ENCODE peak calls at places on chromosomes 7 and 10, in ten cellular contexts. L is kidney epithelial cell, H is cardiac muscle cell, I is tibial nerve, A is fibroblast of lung, Z is right atrium auricular region, Y is neural progenitor cell, N is cardiac fibroblast, D is HCT116, O is fibroblast of the aortic adventitia. T is an unnamed sample.

GRCh38 chr7:2728309-2729042 is 40.5 kb downstream of the AMZ1 start:
- DNase-seq in L (no peak), H (no peak), I (no peak), A (peak; percentile 27), Z (no peak), Y (no peak), N (no peak), D (no peak), O (no peak), T (no peak)

GRCh38 chr10:86230538-86231180 is 135.9 kb downstream of the GRID1 start:
- DNase-seq in L (no peak), H (no peak), I (no peak), A (no peak), Z (no peak), Y (no peak), N (no peak), D (no peak), O (no peak), T (no peak)

GRCh38 chr7:48041665-48041995 is 6.3 kb downstream of the C7orf57 start:
- DNase-seq in L (no peak), H (no peak), I (no peak), A (peak; percentile 4), Z (no peak), Y (no peak), N (peak; percentile 40), D (no peak), O (peak; percentile 11), T (no peak)

GRCh38 chr7:44384586-44385383 is 59.4 kb upstream of the CAMK2B start:
- DNase-seq in L (no peak), H (no peak), I (no peak), A (no peak), Z (peak; percentile 55), Y (no peak), N (no peak), D (no peak), O (no peak), T (no peak)

GRCh38 chr10:112672706-112673105 is 225.7 kb downstream of the VTI1A start:
- DNase-seq in L (peak; percentile 5), H (no peak), I (no peak), A (no peak), Z (no peak), Y (no peak), N (no peak), D (no peak), O (no peak), T (no peak)

GRCh38 chr10:102195301-102195870 is 30.7 kb upstream of the ELOVL3 start:
- DNase-seq in L (no peak), H (no peak), I (no peak), A (no peak), Z (no peak), Y (no peak), N (no peak), D (no peak), O (no peak), T (no peak)

GRCh38 chr10:103186128-103186527 is 6.9 kb downstream of the NT5C2 start:
- DNase-seq in L (no peak), H (no peak), I (no peak), A (peak; percentile 12), Z (no peak), Y (no peak), N (no peak), D (no peak), O (no peak), T (no peak)

GRCh38 chr7:66630529-66630928 is 1.8 kb downstream of the KCTD7 start:
- DNase-seq in L (no peak), H (no peak), I (no peak), A (no peak), Z (no peak), Y (no peak), N (no peak), D (no peak), O (no peak), T (no peak)

GRCh38 chr7:3673524-3673923 is 372.5 kb downstream of the SDK1 start:
- DNase-seq in L (no peak), H (peak; percentile 69), I (no peak), A (peak; percentile 32), Z (no peak), Y (peak; percentile 72), N (peak; percentile 14), D (no peak), O (peak; percentile 1), T (no peak)

GRCh38 chr7:155824195-155824915 is 12.1 kb upstream of the SHH start:
- DNase-seq in L (no peak), H (no peak), I (no peak), A (peak; percentile 56), Z (no peak), Y (no peak), N (peak; percentile 41), D (no peak), O (no peak), T (no peak)

GRCh38 chr7:7944619-7945282 is 23.8 kb upstream of the GLCCI1 start:
- DNase-seq in L (no peak), H (no peak), I (no peak), A (no peak), Z (no peak), Y (peak; percentile 25), N (no peak), D (no peak), O (no peak), T (no peak)
- TF ChIP-seq CTCF in L (no peak), H (no peak), I (no peak), A (no peak), Z (no peak), Y (no peak), N (no peak), D (no peak), O (no peak), T (no peak)

DNA sequence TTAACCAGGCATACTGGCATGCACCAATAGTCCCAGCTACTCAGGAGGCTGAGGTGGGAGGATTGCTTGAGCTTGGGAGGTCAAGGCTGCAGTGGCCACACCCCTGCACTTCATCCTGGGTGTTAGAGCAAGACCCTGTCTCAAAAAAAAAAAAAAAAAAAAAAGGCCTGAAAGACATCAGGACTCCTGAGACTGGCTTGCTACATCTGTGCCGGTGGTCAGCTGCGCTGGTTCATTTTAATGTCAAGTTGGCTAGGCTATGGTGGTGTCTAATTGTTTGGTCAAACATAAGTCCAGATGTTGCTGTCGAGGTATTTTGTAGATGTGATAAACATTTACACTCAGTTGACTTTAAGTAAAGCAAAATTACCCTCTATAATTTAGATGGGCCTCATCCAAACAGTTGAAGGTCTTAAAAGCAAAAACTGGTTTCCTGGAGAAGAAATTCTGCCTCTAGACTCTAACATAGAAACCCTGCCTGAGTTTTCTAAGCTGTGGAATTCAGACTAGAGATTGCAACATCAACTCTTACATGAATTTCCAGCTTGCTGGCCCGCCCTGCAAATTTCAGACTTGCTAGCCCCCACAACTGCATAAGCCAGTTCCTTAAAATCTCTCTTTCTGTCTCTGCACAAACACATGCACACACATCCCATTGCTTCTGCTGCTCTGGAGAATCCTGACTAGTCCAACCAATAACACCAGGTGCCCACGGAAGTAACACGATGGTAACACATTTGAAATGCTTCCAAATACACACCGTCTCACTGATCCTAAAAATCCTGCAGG is 18.2 kb downstream of the MYOF start:
- DNase-seq in L (no peak), H (no peak), I (no peak), A (peak; percentile 82), Z (peak; percentile 75), Y (no peak), N (peak; percentile 88), D (no peak), O (peak; percentile 89), T (no peak)
- H3K4me3 ChIP-seq in L (no peak overlapping the region), H (no peak overlapping the region), I (no peak overlapping the region), A (no peak overlapping the region), Z (no peak overlapping the region), Y (no peak overlapping the region), N (peak overlapping the region; percentile 5), D (no peak overlapping the region), O (no peak overlapping the region), T (no peak overlapping the region)

GRCh38 chr10:123966896-123967231 is 75.3 kb upstream of the CPXM2 start:
- DNase-seq in L (no peak), H (no peak), I (no peak), A (no peak), Z (no peak), Y (no peak), N (no peak), D (no peak), O (peak; percentile 41), T (no peak)

GRCh38 chr10:123962756-123963469 is 71.3 kb upstream of the CPXM2 start:
- DNase-seq in L (no peak), H (no peak), I (no peak), A (no peak), Z (no peak), Y (no peak), N (no peak), D (no peak), O (no peak), T (no peak)

GRCh38 chr10:123970207-123970926 is 78.8 kb upstream of the CPXM2 start:
- DNase-seq in L (no peak), H (peak; percentile 10), I (no peak), A (no peak), Z (no peak), Y (peak; percentile 36), N (no peak), D (no peak), O (no peak), T (no peak)

GRCh38 chr10:123967626-123968243 is 76.1 kb upstream of the CPXM2 start:
- DNase-seq in L (no peak), H (peak; percentile 83), I (peak; percentile 51), A (peak; percentile 37), Z (peak; percentile 77), Y (peak; percentile 87), N (peak; percentile 54), D (peak; percentile 49), O (peak; percentile 72), T (no peak)

DNA sequence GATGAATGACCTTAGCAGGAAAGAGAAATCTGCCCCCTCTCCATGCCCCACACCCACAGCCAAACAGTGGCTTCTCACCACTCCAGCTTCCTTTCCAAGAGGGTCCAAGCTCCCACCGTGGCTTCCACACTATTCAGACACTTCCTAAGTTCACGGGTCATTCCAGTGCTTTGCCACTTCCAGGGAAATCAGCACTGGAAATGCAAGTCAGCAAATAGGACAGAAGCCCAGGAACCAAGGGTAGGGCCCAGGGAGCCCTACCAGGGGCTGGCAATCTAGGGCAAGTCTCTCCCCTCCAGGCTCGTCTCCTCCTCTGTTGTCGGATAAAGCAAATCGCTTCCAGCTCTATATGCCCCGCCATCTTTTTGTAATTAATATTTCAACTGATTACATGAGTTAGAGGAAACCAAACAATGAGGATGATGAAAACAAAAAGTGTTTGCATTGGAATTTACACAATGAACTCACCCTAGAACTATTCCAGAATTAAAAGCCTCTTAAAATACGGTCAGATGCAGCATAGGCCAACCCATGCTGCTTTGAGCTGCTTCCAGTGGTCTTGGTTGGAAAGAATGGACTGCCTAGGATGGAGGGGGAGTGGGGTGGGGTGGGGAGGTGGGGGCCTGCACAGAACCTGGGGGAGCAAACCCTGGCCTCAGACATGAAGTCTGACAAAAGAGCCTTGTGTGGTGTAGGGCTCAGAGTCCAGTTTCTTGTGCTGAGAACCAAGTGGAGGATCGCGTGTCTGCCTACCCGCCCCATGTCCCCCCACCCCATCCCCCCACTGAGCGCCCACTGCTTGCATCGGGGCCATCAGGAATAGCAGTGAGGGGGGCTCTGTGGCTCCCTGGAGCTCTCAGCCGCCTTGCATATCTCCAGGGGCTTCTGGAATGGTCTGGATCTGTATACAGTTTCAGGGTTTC is 74.6 kb upstream of the CPXM2 start:
- DNase-seq in L (no peak), H (no peak), I (no peak), A (no peak), Z (no peak), Y (no peak), N (no peak), D (no peak), O (peak; percentile 51), T (no peak)
- TF ChIP-seq CTCF in L (no peak), H (no peak), I (no peak), A (no peak), Z (no peak), Y (no peak), N (no peak), D (no peak), O (no peak), T (no peak)

GRCh38 chr7:137847418-137848050 is 760 bp upstream of the DGKI start:
- DNase-seq in L (no peak), H (peak; percentile 45), I (no peak), A (peak; percentile 19), Z (no peak), Y (peak; percentile 71), N (no peak), D (no peak), O (no peak), T (no peak)
- H3K4me3 ChIP-seq in L (peak overlapping the region; percentile 41), H (peak overlapping the region; percentile 46), I (no peak overlapping the region), A (peak overlapping the region; percentile 22), Z (peak overlapping the region; percentile 47), Y (peak overlapping the region; percentile 43), N (peak overlapping the region; percentile 56), D (no peak overlapping the region), O (peak overlapping the region; percentile 67), T (no peak overlapping the region)

T was measured in epithelial cell of proximal tubule.